ENCODE peak calls at places on chromosomes 11 and 22, in five cellular contexts. One of them, this sample, is unnamed.

GRCh38 chr22:47793304-47794101 is 1031.1 kb downstream of the TBC1D22A start:
- DNase-seq in PC-3: no peak
- DNase-seq in transverse colon: no peak
- DNase-seq in mesendoderm: no peak
- DNase-seq in HCT116: no peak
- DNase-seq in this sample: no peak

GRCh38 chr11:2100361-2101170 is 38.6 kb downstream of the IGF2 start:
- DNase-seq in PC-3: no peak
- DNase-seq in transverse colon: peak; percentile 22
- DNase-seq in mesendoderm: no peak
- DNase-seq in HCT116: no peak
- DNase-seq in this sample: no peak

GRCh38 chr11:1230121-1230455 is 7.2 kb downstream of the MUC5B start:
- DNase-seq in PC-3: no peak
- DNase-seq in transverse colon: no peak
- DNase-seq in mesendoderm: no peak
- DNase-seq in HCT116: no peak
- DNase-seq in this sample: no peak

GRCh38 chr11:36131719-36132349 is 157.4 kb downstream of the COMMD9 start:
- DNase-seq in PC-3: peak; percentile 29
- DNase-seq in transverse colon: peak; percentile 14
- DNase-seq in mesendoderm: peak; percentile 78
- DNase-seq in HCT116: no peak
- DNase-seq in this sample: peak; percentile 27

GRCh38 chr11:46407635-46408034 is 16.1 kb upstream of the CHRM4 start:
- DNase-seq in PC-3: no peak
- DNase-seq in transverse colon: no peak
- DNase-seq in mesendoderm: peak; percentile 77
- DNase-seq in HCT116: no peak
- DNase-seq in this sample: no peak

GRCh38 chr22:39343259-39344045 is 6.3 kb upstream of the SYNGR1 start:
- DNase-seq in PC-3: peak; percentile 62
- DNase-seq in transverse colon: peak; percentile 66
- DNase-seq in mesendoderm: peak; percentile 78
- DNase-seq in HCT116: peak; percentile 36
- DNase-seq in this sample: peak; percentile 61

GRCh38 chr11:4018641-4019040 is 76.0 kb upstream of the RRM1 start:
- DNase-seq in PC-3: no peak
- DNase-seq in transverse colon: no peak
- DNase-seq in mesendoderm: peak; percentile 78
- DNase-seq in HCT116: no peak
- DNase-seq in this sample: no peak

GRCh38 chr11:70758206-70758605 is 359.9 kb downstream of the CTTN start:
- DNase-seq in PC-3: no peak
- DNase-seq in transverse colon: no peak
- DNase-seq in mesendoderm: no peak
- DNase-seq in HCT116: no peak
- DNase-seq in this sample: no peak

GRCh38 chr11:96340555-96340885 is 2.5 kb downstream of the MAML2 start:
- DNase-seq in PC-3: no peak
- DNase-seq in transverse colon: no peak
- DNase-seq in mesendoderm: no peak
- DNase-seq in HCT116: no peak
- DNase-seq in this sample: no peak

GRCh38 chr11:62153087-62153395 is 29.2 kb downstream of the INCENP start:
- DNase-seq in PC-3: no peak
- DNase-seq in transverse colon: no peak
- DNase-seq in mesendoderm: no peak
- DNase-seq in HCT116: no peak
- DNase-seq in this sample: no peak

GRCh38 chr11:74992852-74993251 is 4.1 kb downstream of the NEU3 start:
- DNase-seq in PC-3: no peak
- DNase-seq in transverse colon: no peak
- DNase-seq in mesendoderm: no peak
- DNase-seq in HCT116: no peak
- DNase-seq in this sample: no peak

GRCh38 chr22:28316014-28316413 is 363.6 kb downstream of the TTC28 start:
- DNase-seq in PC-3: no peak
- DNase-seq in transverse colon: no peak
- DNase-seq in mesendoderm: no peak
- DNase-seq in HCT116: no peak
- DNase-seq in this sample: no peak

GRCh38 chr22:49825944-49826602 is 1.6 kb downstream of the BRD1 start:
- DNase-seq in PC-3: peak; percentile 48
- DNase-seq in transverse colon: peak; percentile 61
- DNase-seq in mesendoderm: no peak
- DNase-seq in HCT116: no peak
- DNase-seq in this sample: peak; percentile 32

GRCh38 chr11:44876194-44876723 is 74.4 kb downstream of the TP53I11 start:
- DNase-seq in PC-3: no peak
- DNase-seq in transverse colon: no peak
- DNase-seq in mesendoderm: no peak
- DNase-seq in HCT116: no peak
- DNase-seq in this sample: no peak

GRCh38 chr11:96090711-96091110 is 166.8 kb upstream of the MTMR2 start:
- DNase-seq in PC-3: peak; percentile 34
- DNase-seq in transverse colon: no peak
- DNase-seq in mesendoderm: no peak
- DNase-seq in HCT116: no peak
- DNase-seq in this sample: no peak

GRCh38 chr22:49439373-49439772 is 388.3 kb downstream of the BRD1 start:
- DNase-seq in PC-3: no peak
- DNase-seq in transverse colon: no peak
- DNase-seq in mesendoderm: peak; percentile 21
- DNase-seq in HCT116: no peak
- DNase-seq in this sample: no peak

GRCh38 chr22:47299879-47300697 is 537.6 kb downstream of the TBC1D22A start:
- DNase-seq in PC-3: no peak
- DNase-seq in transverse colon: no peak
- DNase-seq in mesendoderm: no peak
- DNase-seq in HCT116: no peak
- DNase-seq in this sample: no peak

GRCh38 chr11:71580057-71581003 is 2.3 kb downstream of the KRTAP5-11 start:
- DNase-seq in PC-3: peak; percentile 88
- DNase-seq in transverse colon: peak; percentile 58
- DNase-seq in mesendoderm: peak; percentile 69
- DNase-seq in HCT116: peak; percentile 48
- DNase-seq in this sample: peak; percentile 69

GRCh38 chr11:114259551-114259983 is 36.6 kb upstream of the NNMT start:
- DNase-seq in PC-3: no peak
- DNase-seq in transverse colon: no peak
- DNase-seq in mesendoderm: no peak
- DNase-seq in HCT116: no peak
- DNase-seq in this sample: no peak

GRCh38 chr22:35930933-35931332 is 97.7 kb downstream of the RBFOX2 start:
- DNase-seq in PC-3: peak; percentile 49
- DNase-seq in transverse colon: no peak
- DNase-seq in mesendoderm: peak; percentile 78
- DNase-seq in HCT116: peak; percentile 44
- DNase-seq in this sample: no peak

DNA sequence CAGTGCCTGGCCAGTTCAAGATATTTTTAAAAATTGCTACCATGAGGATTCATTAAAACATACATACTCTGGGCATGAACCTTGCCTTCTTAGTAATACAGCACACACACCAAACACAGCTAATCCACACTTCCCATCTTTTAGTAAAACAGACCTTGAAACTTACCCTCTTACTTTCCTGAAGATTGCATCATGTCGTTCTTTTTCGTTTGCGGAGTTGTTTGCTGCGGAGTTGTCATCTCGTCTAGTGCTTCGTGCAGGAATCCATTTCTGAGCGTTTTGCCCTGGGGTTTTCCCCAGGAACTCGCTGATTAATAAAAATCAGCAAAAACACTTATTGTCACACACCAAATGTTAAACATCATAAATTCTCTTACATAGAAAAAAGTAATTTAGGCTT is 3.0 kb downstream of the EIF4G2 start:
- DNase-seq in PC-3: no peak
- DNase-seq in transverse colon: no peak
- DNase-seq in mesendoderm: no peak
- DNase-seq in HCT116: no peak
- DNase-seq in this sample: no peak
- H3K4me1 ChIP-seq in PC-3: peaks cover 26% of the 10 kb centered on the region
- H3K4me1 ChIP-seq in transverse colon: peaks cover 32% of the 10 kb centered on the region
- H3K4me1 ChIP-seq in mesendoderm: no peaks in the 10 kb centered on the region
- H3K4me1 ChIP-seq in HCT116: peaks cover 24% of the 10 kb centered on the region
- H3K4me1 ChIP-seq in this sample: peaks cover 10% of the 10 kb centered on the region

GRCh38 chr11:78800089-78800690 is 225.5 kb upstream of the NARS2 start:
- DNase-seq in PC-3: peak; percentile 71
- DNase-seq in transverse colon: no peak
- DNase-seq in mesendoderm: peak; percentile 16
- DNase-seq in HCT116: no peak
- DNase-seq in this sample: no peak

GRCh38 chr11:78798567-78799170 is 224.0 kb upstream of the NARS2 start:
- DNase-seq in PC-3: peak; percentile 85
- DNase-seq in transverse colon: peak; percentile 70
- DNase-seq in mesendoderm: peak; percentile 79
- DNase-seq in HCT116: peak; percentile 28
- DNase-seq in this sample: peak; percentile 78

GRCh38 chr11:78802058-78802633 is 227.5 kb upstream of the NARS2 start:
- DNase-seq in PC-3: peak; percentile 32
- DNase-seq in transverse colon: no peak
- DNase-seq in mesendoderm: peak; percentile 66
- DNase-seq in HCT116: no peak
- DNase-seq in this sample: no peak

GRCh38 chr11:78800756-78801155 is 226.1 kb upstream of the NARS2 start:
- DNase-seq in PC-3: no peak
- DNase-seq in transverse colon: no peak
- DNase-seq in mesendoderm: no peak
- DNase-seq in HCT116: no peak
- DNase-seq in this sample: no peak

GRCh38 chr11:78801161-78801884 is 226.7 kb upstream of the NARS2 start:
- DNase-seq in PC-3: peak; percentile 99
- DNase-seq in transverse colon: peak; percentile 37
- DNase-seq in mesendoderm: peak; percentile 63
- DNase-seq in HCT116: no peak
- DNase-seq in this sample: peak; percentile 50
- H3K27ac ChIP-seq in PC-3: peak overlapping the region; percentile 96
- H3K27ac ChIP-seq in transverse colon: peak overlapping the region; percentile 77
- H3K27ac ChIP-seq in mesendoderm: no peak overlapping the region
- H3K27ac ChIP-seq in HCT116: no peak overlapping the region
- H3K27ac ChIP-seq in this sample: peak overlapping the region; percentile 18

GRCh38 chr11:72776117-72776843 is 17.6 kb downstream of the STARD10 start:
- DNase-seq in PC-3: no peak
- DNase-seq in transverse colon: peak; percentile 9
- DNase-seq in mesendoderm: no peak
- DNase-seq in HCT116: no peak
- DNase-seq in this sample: no peak

GRCh38 chr11:72779495-72780128 is 14.2 kb downstream of the STARD10 start:
- DNase-seq in PC-3: no peak
- DNase-seq in transverse colon: peak; percentile 7
- DNase-seq in mesendoderm: no peak
- DNase-seq in HCT116: no peak
- DNase-seq in this sample: peak; percentile 46

GRCh38 chr11:72778535-72779494 is 15.0 kb downstream of the STARD10 start:
- DNase-seq in PC-3: no peak
- DNase-seq in transverse colon: peak; percentile 73
- DNase-seq in mesendoderm: no peak
- DNase-seq in HCT116: no peak
- DNase-seq in this sample: peak; percentile 85

GRCh38 chr11:72776844-72777754 is 16.7 kb downstream of the STARD10 start:
- DNase-seq in PC-3: no peak
- DNase-seq in transverse colon: peak; percentile 42
- DNase-seq in mesendoderm: peak; percentile 43
- DNase-seq in HCT116: no peak
- DNase-seq in this sample: peak; percentile 49

GRCh38 chr11:72777755-72778278 is 16.0 kb downstream of the STARD10 start:
- DNase-seq in PC-3: no peak
- DNase-seq in transverse colon: peak; percentile 37
- DNase-seq in mesendoderm: no peak
- DNase-seq in HCT116: no peak
- DNase-seq in this sample: peak; percentile 65
- H3K4me1 ChIP-seq in PC-3: peaks cover 16% of the 10 kb centered on the region
- H3K4me1 ChIP-seq in transverse colon: peaks cover 67% of the 10 kb centered on the region
- H3K4me1 ChIP-seq in mesendoderm: peaks cover 4% of the 10 kb centered on the region
- H3K4me1 ChIP-seq in HCT116: peaks cover 45% of the 10 kb centered on the region
- H3K4me1 ChIP-seq in this sample: peaks cover 32% of the 10 kb centered on the region

GRCh38 chr22:24427500-24428164 is at the start of gene ADORA2A:
- DNase-seq in PC-3: no peak
- DNase-seq in transverse colon: peak; percentile 84
- DNase-seq in mesendoderm: no peak
- DNase-seq in HCT116: no peak
- DNase-seq in this sample: peak; percentile 51
- H3K27ac ChIP-seq in PC-3: no peak within 1 kb of the TSS
- H3K27ac ChIP-seq in transverse colon: peak within 1 kb of the TSS; percentile 63
- H3K27ac ChIP-seq in mesendoderm: no peak within 1 kb of the TSS
- H3K27ac ChIP-seq in HCT116: no peak within 1 kb of the TSS
- H3K27ac ChIP-seq in this sample: peak within 1 kb of the TSS; percentile 57

DNA sequence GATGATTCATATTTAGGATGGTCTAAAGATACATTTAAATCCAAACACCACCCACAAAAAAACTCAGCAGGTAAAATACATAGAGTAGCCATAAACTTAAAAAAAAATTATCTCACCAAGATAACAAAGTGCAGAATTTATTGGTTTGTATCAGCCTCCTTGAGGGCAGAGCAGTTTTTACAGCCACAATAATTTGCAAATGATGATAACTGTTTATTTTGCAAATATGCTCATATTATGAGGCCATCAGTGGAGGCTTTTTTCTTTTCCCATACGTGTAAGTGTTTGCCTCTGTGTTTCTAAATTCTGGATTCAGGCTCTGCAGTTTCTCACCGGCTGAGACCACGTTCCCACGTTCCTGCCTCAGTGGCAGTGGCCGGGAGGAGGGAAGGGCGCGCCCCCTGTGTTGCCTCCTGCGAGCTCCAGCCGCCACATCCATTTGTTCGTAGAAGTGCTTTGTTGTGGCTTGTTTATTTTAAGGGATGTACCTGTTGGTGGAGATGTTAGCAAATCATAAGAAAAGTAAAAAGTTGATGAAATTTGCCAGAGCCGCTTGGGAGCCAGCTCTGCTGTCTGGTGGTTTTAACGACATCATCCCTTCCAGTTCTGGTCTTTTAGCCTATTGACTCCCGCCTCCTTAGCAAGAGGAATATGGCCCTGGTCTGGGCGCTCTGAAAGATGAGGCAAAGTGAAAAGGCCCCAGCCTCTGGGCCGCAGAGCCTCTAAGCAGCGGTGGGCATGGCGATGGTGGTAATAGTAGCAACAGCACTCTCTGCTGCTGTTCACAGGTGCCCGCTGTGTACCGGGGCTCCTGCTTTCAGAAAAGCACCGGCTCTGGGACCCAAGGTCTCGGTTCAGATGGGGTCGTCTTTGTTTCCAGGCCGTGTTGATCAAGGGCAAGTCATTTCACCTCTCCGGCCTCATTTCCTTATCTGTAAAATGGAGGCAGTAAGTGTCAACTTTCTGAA is 66.7 kb upstream of the PPARA start:
- DNase-seq in PC-3: no peak
- DNase-seq in transverse colon: peak; percentile 12
- DNase-seq in mesendoderm: no peak
- DNase-seq in HCT116: no peak
- DNase-seq in this sample: no peak
- H3K4me1 ChIP-seq in PC-3: peaks cover 74% of the 10 kb centered on the region
- H3K4me1 ChIP-seq in transverse colon: peaks cover 75% of the 10 kb centered on the region
- H3K4me1 ChIP-seq in mesendoderm: no peaks in the 10 kb centered on the region
- H3K4me1 ChIP-seq in HCT116: peaks cover 88% of the 10 kb centered on the region
- H3K4me1 ChIP-seq in this sample: peaks cover 43% of the 10 kb centered on the region